ENCODE peak calls at places on chromosomes 2 and 18, in four cellular contexts. X is body of pancreas, D is Karpas-422, A is uterus. O is an unnamed sample. For H3K9me3, the result is how much of the 10 kb centered on the place peaks cover.

GRCh38 chr2:209933499-209934458 is 68.7 kb upstream of the RPE start:
- DNase-seq in X (peak), D (no peak), A (no peak), O (no peak)

GRCh38 chr2:70902067-70902442 is 33.6 kb upstream of the ATP6V1B1 start:
- DNase-seq in X (no peak), D (no peak), A (no peak), O (no peak)

GRCh38 chr2:37711308-37711731 is 39.9 kb upstream of the CDC42EP3 start:
- DNase-seq in X (no peak), D (no peak), A (no peak), O (no peak)

GRCh38 chr2:113137827-113138226 is 10.4 kb downstream of the IL1RN start:
- DNase-seq in X (no peak), D (no peak), A (no peak), O (no peak)

GRCh38 chr2:74493546-74493945 is 5.9 kb downstream of the LBX2 start:
- DNase-seq in X (no peak), D (no peak), A (no peak), O (no peak)

GRCh38 chr2:58633576-58634365 is 392.6 kb upstream of the FANCL start:
- DNase-seq in X (no peak), D (no peak), A (no peak), O (no peak)

GRCh38 chr2:161005170-161005569 is 155.1 kb upstream of the TANK start:
- DNase-seq in X (no peak), D (peak), A (no peak), O (no peak)

GRCh38 chr2:119377266-119377972 is 10.6 kb downstream of the DBI start:
- DNase-seq in X (no peak), D (no peak), A (no peak), O (no peak)

GRCh38 chr2:43759195-43759594 is 14.6 kb upstream of the DYNC2LI1 start:
- DNase-seq in X (no peak), D (no peak), A (no peak), O (no peak)

GRCh38 chr2:172200495-172201085 is 97.9 kb upstream of the DLX2 start:
- DNase-seq in X (peak), D (peak), A (no peak), O (no peak)

GRCh38 chr2:152098798-152099654 is at the start of gene CACNB4:
- DNase-seq in X (peak), D (no peak), A (peak), O (no peak)

GRCh38 chr2:150027164-150027563 is 439.6 kb upstream of the MMADHC start:
- DNase-seq in X (no peak), D (no peak), A (no peak), O (no peak)

GRCh38 chr2:28356095-28356911 is 36.4 kb upstream of the FOSL2 start:
- DNase-seq in X (peak), D (no peak), A (peak), O (peak)

GRCh38 chr2:149225446-149225845 is 104.9 kb upstream of the LYPD6 start:
- DNase-seq in X (no peak), D (no peak), A (no peak), O (no peak)

GRCh38 chr18:28158083-28158581 is 18.8 kb downstream of the CDH2 start:
- DNase-seq in X (no peak), D (no peak), A (no peak), O (no peak)

GRCh38 chr18:8556424-8556823 is 52.8 kb upstream of the RAB12 start:
- DNase-seq in X (no peak), D (no peak), A (no peak), O (no peak)

GRCh38 chr18:72675394-72675793 is 131.3 kb upstream of the CBLN2 start:
- DNase-seq in X (no peak), D (no peak), A (no peak), O (no peak)

GRCh38 chr2:214593723-214594122 is 182.9 kb downstream of the VWC2L start:
- DNase-seq in X (peak), D (no peak), A (no peak), O (no peak)

GRCh38 chr2:128745946-128746345 is 427.3 kb upstream of the HS6ST1 start:
- DNase-seq in X (no peak), D (no peak), A (no peak), O (no peak)

GRCh38 chr2:172102159-172102857 is 392 bp downstream of the DLX2 start:
- DNase-seq in X (no peak), D (no peak), A (no peak), O (no peak)

GRCh38 chr18:48955528-48956261 is 4.9 kb upstream of the SMAD7 start:
- DNase-seq in X (peak), D (no peak), A (peak), O (no peak)

GRCh38 chr2:134307334-134307733 is 53.5 kb downstream of the MGAT5 start:
- DNase-seq in X (no peak), D (no peak), A (no peak), O (no peak)

GRCh38 chr18:449374-449773 is 51.1 kb downstream of the COLEC12 start:
- DNase-seq in X (peak), D (no peak), A (no peak), O (no peak)

GRCh38 chr18:79396431-79397287 is 929 bp downstream of the NFATC1 start:
- DNase-seq in X (no peak), D (peak), A (peak), O (peak)

GRCh38 chr18:55861266-55861665 is 273.3 kb upstream of the TCF4 start:
- DNase-seq in X (no peak), D (no peak), A (no peak), O (no peak)

GRCh38 chr2:36912692-36913091 is 53.6 kb downstream of the STRN start:
- DNase-seq in X (no peak), D (no peak), A (no peak), O (no peak)

GRCh38 chr2:226799211-226799975 is at the start of gene IRS1:
- DNase-seq in X (peak), D (peak), A (peak), O (peak)

GRCh38 chr2:233129351-233129978 is 69.3 kb downstream of the INPP5D start:
- DNase-seq in X (no peak), D (no peak), A (no peak), O (no peak)

GRCh38 chr2:227325824-227326195 is 759 bp downstream of the MFF start:
- DNase-seq in X (peak), D (no peak), A (no peak), O (no peak)

GRCh38 chr18:6917082-6917481 is 187.6 kb downstream of the ARHGAP28 start:
- DNase-seq in X (no peak), D (no peak), A (no peak), O (no peak)

DNA sequence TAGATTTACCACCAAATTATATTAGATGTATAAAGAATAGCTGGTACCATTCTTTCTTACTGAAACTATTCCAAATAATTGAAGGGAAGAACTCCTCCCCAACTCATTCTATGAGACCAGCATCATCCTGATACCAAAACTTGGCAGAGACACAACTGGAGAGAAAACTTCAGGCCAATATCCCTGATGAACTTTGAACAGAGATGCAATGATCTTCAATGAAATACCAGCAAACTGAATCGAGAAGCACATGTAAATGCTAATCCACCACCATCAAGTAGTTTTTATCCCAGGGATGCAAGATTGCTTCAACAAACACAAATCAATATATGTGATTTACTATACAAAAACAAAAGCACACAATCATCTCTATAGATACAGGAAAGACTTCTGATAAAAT is 329.8 kb downstream of the RDH14 start:
- DNase-seq in X (no peak), D (no peak), A (no peak), O (no peak)
- H3K9me3 ChIP-seq in X (under half), D (under half), A (under half), O (under half)

GRCh38 chr2:2183135-2183534 is 147.9 kb downstream of the MYT1L start:
- DNase-seq in X (no peak), D (no peak), A (no peak), O (no peak)
- H3K9me3 ChIP-seq in X (under half), D (under half), A (under half), O (under half)

GRCh38 chr2:62281661-62282060 is 85.7 kb downstream of the B3GNT2 start:
- DNase-seq in X (no peak), D (no peak), A (no peak), O (no peak)
- H3K9me3 ChIP-seq in X (under half), D (under half), A (under half), O (under half)

GRCh38 chr2:206031162-206031784 is 54.7 kb downstream of the INO80D start:
- DNase-seq in X (no peak), D (no peak), A (no peak), O (no peak)
- H3K9me3 ChIP-seq in X (under half), D (under half), A (under half), O (under half)

GRCh38 chr2:179248024-179248348 is 16.6 kb downstream of the SESTD1 start:
- DNase-seq in X (no peak), D (no peak), A (no peak), O (no peak)
- H3K9me3 ChIP-seq in X (under half), D (under half), A (under half), O (under half)